ENCODE peak calls at places on chromosomes 6 and 20, in ten cellular contexts. U is left ventricle myocardium inferior; M is gastrocnemius medialis; O is CD8-positive, alpha-beta T cell; E is astrocyte; H is pancreas; P is tibial artery; V is naive thymus-derived CD4-positive, alpha-beta T cell; A is neural progenitor cell; L is PC-3. I is an unnamed sample.

GRCh38 chr6:139285590-139285989 is 6.2 kb downstream of the TXLNB start:
- DNase-seq in U (no peak), M (no peak), O (no peak), E (no peak), H (no peak), P (no peak), V (no peak), A (no peak), L (no peak), I (no peak)

GRCh38 chr6:74928203-74928602 is 277.6 kb downstream of the COL12A1 start:
- DNase-seq in U (no peak), M (no peak), O (no peak), E (no peak), H (no peak), P (no peak), V (no peak), A (no peak), L (no peak), I (no peak)

GRCh38 chr6:116767715-116768114 is 2.2 kb upstream of the FAM162B start:
- DNase-seq in U (no peak), M (no peak), O (no peak), E (no peak), H (no peak), P (no peak), V (no peak), A (no peak), L (no peak), I (no peak)

GRCh38 chr6:149921361-149921760 is 1.6 kb downstream of the RAET1G start:
- DNase-seq in U (no peak), M (no peak), O (no peak), E (no peak), H (no peak), P (peak; percentile 52), V (no peak), A (no peak), L (no peak), I (no peak)

GRCh38 chr6:161227004-161227950 is 46.6 kb downstream of the AGPAT4 start:
- DNase-seq in U (no peak), M (no peak), O (no peak), E (peak; percentile 32), H (no peak), P (no peak), V (no peak), A (no peak), L (no peak), I (no peak)

GRCh38 chr20:56347628-56348305 is 11.0 kb upstream of the FAM210B start:
- DNase-seq in U (no peak), M (no peak), O (no peak), E (no peak), H (no peak), P (no peak), V (no peak), A (peak; percentile 46), L (no peak), I (no peak)

GRCh38 chr6:83917001-83917400 is 57.5 kb downstream of the CYB5R4 start:
- DNase-seq in U (no peak), M (no peak), O (no peak), E (peak; percentile 30), H (no peak), P (no peak), V (no peak), A (no peak), L (no peak), I (no peak)

GRCh38 chr6:124535746-124536145 is 426.5 kb upstream of the RNF217 start:
- DNase-seq in U (no peak), M (no peak), O (no peak), E (peak; percentile 74), H (no peak), P (no peak), V (no peak), A (no peak), L (peak; percentile 3), I (no peak)

GRCh38 chr6:89375902-89376301 is 23.4 kb upstream of the UBE2J1 start:
- DNase-seq in U (no peak), M (no peak), O (no peak), E (no peak), H (no peak), P (no peak), V (no peak), A (no peak), L (no peak), I (no peak)

GRCh38 chr6:26024651-26025046 is 62.0 kb downstream of the TRIM38 start:
- DNase-seq in U (no peak), M (no peak), O (no peak), E (no peak), H (no peak), P (no peak), V (no peak), A (peak; percentile 36), L (no peak), I (no peak)

GRCh38 chr6:113676057-113676456 is 181.1 kb upstream of the MARCKS start:
- DNase-seq in U (no peak), M (no peak), O (no peak), E (no peak), H (no peak), P (no peak), V (no peak), A (no peak), L (no peak), I (no peak)

GRCh38 chr6:122388945-122389344 is 10.5 kb upstream of the HSF2 start:
- DNase-seq in U (no peak), M (no peak), O (no peak), E (no peak), H (no peak), P (no peak), V (no peak), A (no peak), L (no peak), I (no peak)

GRCh38 chr20:58433759-58434158 is 44.7 kb downstream of the VAPB start:
- DNase-seq in U (no peak), M (no peak), O (no peak), E (peak; percentile 77), H (no peak), P (no peak), V (no peak), A (no peak), L (peak; percentile 60), I (peak; percentile 81)

GRCh38 chr20:46178891-46179290 is 60.8 kb downstream of the CD40 start:
- DNase-seq in U (no peak), M (no peak), O (no peak), E (no peak), H (no peak), P (no peak), V (no peak), A (no peak), L (no peak), I (no peak)
- H3K27me3 ChIP-seq in U (peaks cover 76% of the 10 kb centered on the region), M (peaks cover 17% of the 10 kb centered on the region), O (peaks cover 9% of the 10 kb centered on the region), E (peaks cover 24% of the 10 kb centered on the region), H (no peaks in the 10 kb centered on the region), P (peaks cover 4% of the 10 kb centered on the region), V (peaks cover 16% of the 10 kb centered on the region), A (peaks cover 31% of the 10 kb centered on the region), L (peaks cover 60% of the 10 kb centered on the region), I (peaks cover 7% of the 10 kb centered on the region)

GRCh38 chr6:100475554-100476325 is 11.0 kb upstream of the SIM1 start:
- DNase-seq in U (no peak), M (no peak), O (no peak), E (no peak), H (no peak), P (no peak), V (no peak), A (no peak), L (peak; percentile 60), I (peak; percentile 19)
- H3K27me3 ChIP-seq in U (peaks cover 84% of the 10 kb centered on the region), M (peaks cover 9% of the 10 kb centered on the region), O (no peaks in the 10 kb centered on the region), E (peaks cover 27% of the 10 kb centered on the region), H (no peaks in the 10 kb centered on the region), P (no peaks in the 10 kb centered on the region), V (peaks cover 8% of the 10 kb centered on the region), A (peaks cover 44% of the 10 kb centered on the region), L (no peaks in the 10 kb centered on the region), I (no peaks in the 10 kb centered on the region)

GRCh38 chr6:7580927-7581618 is 8.9 kb upstream of the SNRNP48 start:
- DNase-seq in U (no peak), M (no peak), O (no peak), E (no peak), H (no peak), P (no peak), V (no peak), A (no peak), L (no peak), I (no peak)

GRCh38 chr6:7578949-7579348 is 11.0 kb upstream of the SNRNP48 start:
- DNase-seq in U (no peak), M (no peak), O (no peak), E (no peak), H (no peak), P (no peak), V (no peak), A (no peak), L (no peak), I (no peak)

GRCh38 chr6:7579850-7580249 is 10.1 kb upstream of the SNRNP48 start:
- DNase-seq in U (no peak), M (no peak), O (no peak), E (no peak), H (no peak), P (no peak), V (no peak), A (no peak), L (no peak), I (no peak)

GRCh38 chr6:7585287-7585930 is 4.6 kb upstream of the SNRNP48 start:
- DNase-seq in U (no peak), M (no peak), O (no peak), E (no peak), H (no peak), P (no peak), V (no peak), A (no peak), L (no peak), I (no peak)

GRCh38 chr6:7580537-7580926 is 9.5 kb upstream of the SNRNP48 start:
- DNase-seq in U (no peak), M (no peak), O (no peak), E (no peak), H (no peak), P (no peak), V (no peak), A (no peak), L (no peak), I (no peak)
- H3K27me3 ChIP-seq in U (peaks cover 4% of the 10 kb centered on the region), M (no peaks in the 10 kb centered on the region), O (no peaks in the 10 kb centered on the region), E (no peaks in the 10 kb centered on the region), H (no peaks in the 10 kb centered on the region), P (no peaks in the 10 kb centered on the region), V (no peaks in the 10 kb centered on the region), A (no peaks in the 10 kb centered on the region), L (no peaks in the 10 kb centered on the region), I (no peaks in the 10 kb centered on the region)

GRCh38 chr20:59747671-59748515 is 143.6 kb downstream of the PHACTR3 start:
- DNase-seq in U (no peak), M (no peak), O (no peak), E (no peak), H (no peak), P (no peak), V (no peak), A (no peak), L (no peak), I (no peak)

GRCh38 chr20:59749293-59749680 is 144.9 kb downstream of the PHACTR3 start:
- DNase-seq in U (no peak), M (no peak), O (no peak), E (peak; percentile 39), H (no peak), P (no peak), V (no peak), A (no peak), L (peak; percentile 6), I (peak; percentile 96)

GRCh38 chr20:59751075-59751711 is 146.9 kb downstream of the PHACTR3 start:
- DNase-seq in U (peak; percentile 68), M (no peak), O (no peak), E (no peak), H (peak; percentile 66), P (peak; percentile 74), V (no peak), A (peak; percentile 88), L (peak; percentile 73), I (peak; percentile 87)

GRCh38 chr20:59750209-59750840 is 146.0 kb downstream of the PHACTR3 start:
- DNase-seq in U (no peak), M (no peak), O (no peak), E (no peak), H (no peak), P (no peak), V (no peak), A (no peak), L (no peak), I (no peak)

GRCh38 chr20:59748555-59749292 is 144.4 kb downstream of the PHACTR3 start:
- DNase-seq in U (no peak), M (no peak), O (no peak), E (peak; percentile 44), H (no peak), P (no peak), V (no peak), A (no peak), L (no peak), I (peak; percentile 93)
- H3K27me3 ChIP-seq in U (peaks cover 39% of the 10 kb centered on the region), M (peaks cover 11% of the 10 kb centered on the region), O (no peaks in the 10 kb centered on the region), E (no peaks in the 10 kb centered on the region), H (no peaks in the 10 kb centered on the region), P (no peaks in the 10 kb centered on the region), V (no peaks in the 10 kb centered on the region), A (peaks cover 54% of the 10 kb centered on the region), L (peaks cover 79% of the 10 kb centered on the region), I (peaks cover 12% of the 10 kb centered on the region)